ENCODE peak calls at places on chromosomes 2 and 18, in ten cellular contexts. G, Q, X, H, L, A, O, Z, R and T are unnamed samples.
A peak's percentile ranks its signal among the peaks of the same experiment; 100 is the strongest.

GRCh38 chr2:210955591-210955990 is 399.2 kb downstream of the CPS1 start:
- DNase-seq in G (no peak), Q (no peak), X (no peak), H (no peak), L (peak; percentile 21), A (no peak), O (peak; percentile 73), Z (no peak), R (peak; percentile 37), T (no peak)

GRCh38 chr2:142536501-142536900 is 341.0 kb upstream of the KYNU start:
- DNase-seq in G (no peak), Q (no peak), X (no peak), H (no peak), L (no peak), A (no peak), O (no peak), Z (no peak), R (no peak), T (no peak)

GRCh38 chr18:75507636-75508035 is 80.1 kb upstream of the SMIM21 start:
- DNase-seq in G (no peak), Q (no peak), X (no peak), H (no peak), L (no peak), A (no peak), O (no peak), Z (no peak), R (peak; percentile 65), T (no peak)

GRCh38 chr18:12308386-12309100 is 502 bp downstream of the TUBB6 start:
- DNase-seq in G (no peak), Q (no peak), X (peak; percentile 89), H (peak; percentile 74), L (peak; percentile 91), A (peak; percentile 78), O (peak; percentile 92), Z (peak; percentile 95), R (peak; percentile 91), T (peak; percentile 22)

GRCh38 chr2:136116111-136116812 is 1.7 kb downstream of the CXCR4 start:
- DNase-seq in G (no peak), Q (peak; percentile 29), X (peak; percentile 61), H (peak; percentile 46), L (no peak), A (peak; percentile 62), O (peak; percentile 21), Z (peak; percentile 87), R (no peak), T (no peak)

GRCh38 chr2:229701716-229702115 is 12.6 kb downstream of the DNER start:
- DNase-seq in G (no peak), Q (no peak), X (peak; percentile 57), H (no peak), L (no peak), A (no peak), O (no peak), Z (no peak), R (no peak), T (peak; percentile 66)

GRCh38 chr2:6337123-6337830 is 528.4 kb downstream of the CMPK2 start:
- DNase-seq in G (no peak), Q (no peak), X (no peak), H (no peak), L (no peak), A (no peak), O (no peak), Z (no peak), R (no peak), T (no peak)

GRCh38 chr2:137947714-137948336 is 16.4 kb upstream of the HNMT start:
- DNase-seq in G (no peak), Q (peak; percentile 37), X (peak; percentile 94), H (peak; percentile 77), L (peak; percentile 56), A (peak; percentile 61), O (peak; percentile 88), Z (peak; percentile 69), R (peak; percentile 80), T (peak; percentile 66)

GRCh38 chr2:48767330-48767729 is 11.8 kb upstream of the LHCGR start:
- DNase-seq in G (no peak), Q (no peak), X (no peak), H (no peak), L (no peak), A (no peak), O (no peak), Z (no peak), R (no peak), T (no peak)

GRCh38 chr2:56148825-56149224 is 35.0 kb upstream of the CCDC85A start:
- DNase-seq in G (no peak), Q (no peak), X (no peak), H (no peak), L (peak; percentile 15), A (no peak), O (no peak), Z (no peak), R (no peak), T (no peak)

GRCh38 chr2:102796337-102796736 is 34.5 kb downstream of the TMEM182 start:
- DNase-seq in G (no peak), Q (peak; percentile 6), X (no peak), H (no peak), L (no peak), A (no peak), O (no peak), Z (no peak), R (no peak), T (peak; percentile 46)

GRCh38 chr2:147543056-147543455 is 301.8 kb upstream of the ACVR2A start:
- DNase-seq in G (no peak), Q (no peak), X (no peak), H (no peak), L (peak; percentile 73), A (no peak), O (no peak), Z (no peak), R (peak; percentile 35), T (no peak)

GRCh38 chr2:101463885-101464653 is 10.8 kb downstream of the RFX8 start:
- DNase-seq in G (no peak), Q (no peak), X (no peak), H (peak; percentile 55), L (peak; percentile 74), A (no peak), O (peak; percentile 99), Z (no peak), R (peak; percentile 98), T (no peak)

GRCh38 chr2:241308267-241308666 is 7.2 kb downstream of the HDLBP start:
- DNase-seq in G (no peak), Q (no peak), X (no peak), H (no peak), L (no peak), A (no peak), O (no peak), Z (no peak), R (peak; percentile 58), T (no peak)

GRCh38 chr2:71148506-71149063 is 18.2 kb downstream of the MPHOSPH10 start:
- DNase-seq in G (no peak), Q (no peak), X (no peak), H (no peak), L (no peak), A (no peak), O (no peak), Z (no peak), R (no peak), T (no peak)

GRCh38 chr2:45134726-45135125 is 125.5 kb upstream of the SIX2 start:
- DNase-seq in G (no peak), Q (no peak), X (no peak), H (peak; percentile 93), L (peak; percentile 9), A (no peak), O (peak; percentile 79), Z (no peak), R (peak; percentile 69), T (no peak)

GRCh38 chr2:161217597-161218185 is 57.5 kb downstream of the TANK start:
- DNase-seq in G (no peak), Q (no peak), X (no peak), H (no peak), L (no peak), A (no peak), O (peak; percentile 8), Z (no peak), R (no peak), T (no peak)

GRCh38 chr2:237868631-237869356 is 9.4 kb downstream of the RAMP1 start:
- DNase-seq in G (no peak), Q (no peak), X (no peak), H (peak; percentile 77), L (no peak), A (no peak), O (peak; percentile 83), Z (peak; percentile 42), R (peak; percentile 78), T (no peak)

GRCh38 chr18:24118750-24119577 is 19.9 kb upstream of the CABYR start:
- DNase-seq in G (peak; percentile 4), Q (peak; percentile 74), X (peak; percentile 93), H (peak; percentile 85), L (peak; percentile 69), A (peak; percentile 81), O (peak; percentile 85), Z (peak; percentile 10), R (peak; percentile 78), T (peak; percentile 67)

GRCh38 chr2:169287666-169288065 is 74.7 kb downstream of the LRP2 start:
- DNase-seq in G (no peak), Q (no peak), X (no peak), H (no peak), L (no peak), A (no peak), O (no peak), Z (no peak), R (no peak), T (no peak)

GRCh38 chr2:212311807-212312404 is 226.7 kb downstream of the ERBB4 start:
- DNase-seq in G (no peak), Q (no peak), X (no peak), H (no peak), L (no peak), A (no peak), O (no peak), Z (no peak), R (no peak), T (no peak)

GRCh38 chr2:237977380-237977779 is 10.6 kb downstream of the UBE2F start:
- DNase-seq in G (no peak), Q (no peak), X (no peak), H (no peak), L (no peak), A (no peak), O (no peak), Z (no peak), R (no peak), T (no peak)

GRCh38 chr2:134402385-134402784 is 148.5 kb downstream of the MGAT5 start:
- DNase-seq in G (no peak), Q (no peak), X (no peak), H (no peak), L (peak; percentile 83), A (no peak), O (peak; percentile 93), Z (no peak), R (peak; percentile 97), T (no peak)

GRCh38 chr2:51706220-51706619 is 674.3 kb upstream of the NRXN1 start:
- DNase-seq in G (no peak), Q (peak; percentile 6), X (peak; percentile 54), H (no peak), L (no peak), A (no peak), O (no peak), Z (no peak), R (no peak), T (no peak)

GRCh38 chr2:173355132-173355865 is 627 bp downstream of the CDCA7 start:
- DNase-seq in G (no peak), Q (peak; percentile 52), X (no peak), H (peak; percentile 89), L (peak; percentile 70), A (no peak), O (peak; percentile 70), Z (peak; percentile 66), R (peak; percentile 58), T (peak; percentile 9)

GRCh38 chr2:188345439-188345838 is 53.8 kb downstream of the GULP1 start:
- DNase-seq in G (no peak), Q (no peak), X (no peak), H (no peak), L (peak; percentile 7), A (no peak), O (no peak), Z (no peak), R (no peak), T (no peak)

GRCh38 chr18:8238507-8238906 is 370.7 kb upstream of the RAB12 start:
- DNase-seq in G (no peak), Q (no peak), X (no peak), H (no peak), L (no peak), A (no peak), O (peak; percentile 5), Z (no peak), R (peak; percentile 4), T (no peak)

GRCh38 chr18:69257861-69258458 is 142.7 kb upstream of the DOK6 start:
- DNase-seq in G (no peak), Q (no peak), X (no peak), H (no peak), L (peak; percentile 74), A (peak; percentile 16), O (peak; percentile 91), Z (no peak), R (peak; percentile 93), T (no peak)